ENCODE peak calls at places on chromosomes 16 and 17, in ten cellular contexts. One of them, this sample, is unnamed.

GRCh38 chr17:81512984-81513668 is 527 bp upstream of the ACTG1 start:
- DNase-seq in ascending aorta: peak
- DNase-seq in gastrocnemius medialis: peak
- DNase-seq in progenitor cell of endocrine pancreas: peak
- DNase-seq in WTC11: peak
- DNase-seq in psoas muscle: peak
- DNase-seq in PC-9: peak
- DNase-seq in B cell: peak
- DNase-seq in uterus: peak
- DNase-seq in keratinocyte: no peak
- DNase-seq in this sample: peak

GRCh38 chr16:54459509-54460235 is 173.1 kb upstream of the IRX3 start:
- DNase-seq in ascending aorta: no peak
- DNase-seq in gastrocnemius medialis: no peak
- DNase-seq in progenitor cell of endocrine pancreas: no peak
- DNase-seq in WTC11: no peak
- DNase-seq in psoas muscle: no peak
- DNase-seq in PC-9: no peak
- DNase-seq in B cell: no peak
- DNase-seq in uterus: no peak
- DNase-seq in keratinocyte: no peak
- DNase-seq in this sample: no peak

GRCh38 chr17:34241062-34241461 is 14.0 kb upstream of the CCL2 start:
- DNase-seq in ascending aorta: no peak
- DNase-seq in gastrocnemius medialis: peak
- DNase-seq in progenitor cell of endocrine pancreas: no peak
- DNase-seq in WTC11: no peak
- DNase-seq in psoas muscle: peak
- DNase-seq in PC-9: no peak
- DNase-seq in B cell: no peak
- DNase-seq in uterus: no peak
- DNase-seq in keratinocyte: no peak
- DNase-seq in this sample: no peak

GRCh38 chr16:30090607-30091332 is 954 bp downstream of the TBX6 start:
- DNase-seq in ascending aorta: no peak
- DNase-seq in gastrocnemius medialis: no peak
- DNase-seq in progenitor cell of endocrine pancreas: no peak
- DNase-seq in WTC11: no peak
- DNase-seq in psoas muscle: no peak
- DNase-seq in PC-9: no peak
- DNase-seq in B cell: no peak
- DNase-seq in uterus: no peak
- DNase-seq in keratinocyte: no peak
- DNase-seq in this sample: no peak

GRCh38 chr16:67939507-67940435 is 3.1 kb upstream of the PSMB10 start:
- DNase-seq in ascending aorta: no peak
- DNase-seq in gastrocnemius medialis: peak
- DNase-seq in progenitor cell of endocrine pancreas: no peak
- DNase-seq in WTC11: no peak
- DNase-seq in psoas muscle: peak
- DNase-seq in PC-9: no peak
- DNase-seq in B cell: no peak
- DNase-seq in uterus: no peak
- DNase-seq in keratinocyte: no peak
- DNase-seq in this sample: peak

GRCh38 chr17:71084219-71084618 is 914.9 kb downstream of the KCNJ2 start:
- DNase-seq in ascending aorta: no peak
- DNase-seq in gastrocnemius medialis: no peak
- DNase-seq in progenitor cell of endocrine pancreas: no peak
- DNase-seq in WTC11: peak
- DNase-seq in psoas muscle: no peak
- DNase-seq in PC-9: no peak
- DNase-seq in B cell: no peak
- DNase-seq in uterus: no peak
- DNase-seq in keratinocyte: no peak
- DNase-seq in this sample: peak

GRCh38 chr16:17109413-17109812 is 361.3 kb downstream of the XYLT1 start:
- DNase-seq in ascending aorta: peak
- DNase-seq in gastrocnemius medialis: no peak
- DNase-seq in progenitor cell of endocrine pancreas: no peak
- DNase-seq in WTC11: no peak
- DNase-seq in psoas muscle: no peak
- DNase-seq in PC-9: no peak
- DNase-seq in B cell: no peak
- DNase-seq in uterus: no peak
- DNase-seq in keratinocyte: no peak
- DNase-seq in this sample: no peak

GRCh38 chr17:2853722-2854580 is 57.7 kb downstream of the RAP1GAP2 start:
- DNase-seq in ascending aorta: no peak
- DNase-seq in gastrocnemius medialis: no peak
- DNase-seq in progenitor cell of endocrine pancreas: peak
- DNase-seq in WTC11: peak
- DNase-seq in psoas muscle: no peak
- DNase-seq in PC-9: peak
- DNase-seq in B cell: no peak
- DNase-seq in uterus: no peak
- DNase-seq in keratinocyte: no peak
- DNase-seq in this sample: peak

GRCh38 chr17:80347948-80348351 is 67.0 kb upstream of the ENDOV start:
- DNase-seq in ascending aorta: no peak
- DNase-seq in gastrocnemius medialis: no peak
- DNase-seq in progenitor cell of endocrine pancreas: no peak
- DNase-seq in WTC11: no peak
- DNase-seq in psoas muscle: peak
- DNase-seq in PC-9: no peak
- DNase-seq in B cell: no peak
- DNase-seq in uterus: no peak
- DNase-seq in keratinocyte: no peak
- DNase-seq in this sample: no peak

GRCh38 chr17:7883781-7884386 is 4.7 kb upstream of the CHD3 start:
- DNase-seq in ascending aorta: no peak
- DNase-seq in gastrocnemius medialis: no peak
- DNase-seq in progenitor cell of endocrine pancreas: no peak
- DNase-seq in WTC11: no peak
- DNase-seq in psoas muscle: no peak
- DNase-seq in PC-9: no peak
- DNase-seq in B cell: no peak
- DNase-seq in uterus: no peak
- DNase-seq in keratinocyte: no peak
- DNase-seq in this sample: peak

GRCh38 chr16:57562669-57563486 is 20.4 kb downstream of the ADGRG5 start:
- DNase-seq in ascending aorta: no peak
- DNase-seq in gastrocnemius medialis: no peak
- DNase-seq in progenitor cell of endocrine pancreas: no peak
- DNase-seq in WTC11: no peak
- DNase-seq in psoas muscle: no peak
- DNase-seq in PC-9: peak
- DNase-seq in B cell: no peak
- DNase-seq in uterus: no peak
- DNase-seq in keratinocyte: no peak
- DNase-seq in this sample: no peak

GRCh38 chr16:4371481-4372314 is at the start of gene VASN:
- DNase-seq in ascending aorta: peak
- DNase-seq in gastrocnemius medialis: peak
- DNase-seq in progenitor cell of endocrine pancreas: peak
- DNase-seq in WTC11: peak
- DNase-seq in psoas muscle: peak
- DNase-seq in PC-9: peak
- DNase-seq in B cell: peak
- DNase-seq in uterus: peak
- DNase-seq in keratinocyte: no peak
- DNase-seq in this sample: peak

GRCh38 chr16:4372578-4373355 is 1.1 kb downstream of the VASN start:
- DNase-seq in ascending aorta: peak
- DNase-seq in gastrocnemius medialis: no peak
- DNase-seq in progenitor cell of endocrine pancreas: no peak
- DNase-seq in WTC11: no peak
- DNase-seq in psoas muscle: no peak
- DNase-seq in PC-9: no peak
- DNase-seq in B cell: peak
- DNase-seq in uterus: peak
- DNase-seq in keratinocyte: no peak
- DNase-seq in this sample: no peak

GRCh38 chr16:4373909-4374742 is 2.5 kb downstream of the VASN start:
- DNase-seq in ascending aorta: peak
- DNase-seq in gastrocnemius medialis: peak
- DNase-seq in progenitor cell of endocrine pancreas: no peak
- DNase-seq in WTC11: peak
- DNase-seq in psoas muscle: peak
- DNase-seq in PC-9: peak
- DNase-seq in B cell: no peak
- DNase-seq in uterus: peak
- DNase-seq in keratinocyte: no peak
- DNase-seq in this sample: no peak

GRCh38 chr16:4372315-4372577 is 598 bp downstream of the VASN start:
- DNase-seq in ascending aorta: no peak
- DNase-seq in gastrocnemius medialis: no peak
- DNase-seq in progenitor cell of endocrine pancreas: no peak
- DNase-seq in WTC11: no peak
- DNase-seq in psoas muscle: no peak
- DNase-seq in PC-9: no peak
- DNase-seq in B cell: no peak
- DNase-seq in uterus: no peak
- DNase-seq in keratinocyte: no peak
- DNase-seq in this sample: no peak

DNA sequence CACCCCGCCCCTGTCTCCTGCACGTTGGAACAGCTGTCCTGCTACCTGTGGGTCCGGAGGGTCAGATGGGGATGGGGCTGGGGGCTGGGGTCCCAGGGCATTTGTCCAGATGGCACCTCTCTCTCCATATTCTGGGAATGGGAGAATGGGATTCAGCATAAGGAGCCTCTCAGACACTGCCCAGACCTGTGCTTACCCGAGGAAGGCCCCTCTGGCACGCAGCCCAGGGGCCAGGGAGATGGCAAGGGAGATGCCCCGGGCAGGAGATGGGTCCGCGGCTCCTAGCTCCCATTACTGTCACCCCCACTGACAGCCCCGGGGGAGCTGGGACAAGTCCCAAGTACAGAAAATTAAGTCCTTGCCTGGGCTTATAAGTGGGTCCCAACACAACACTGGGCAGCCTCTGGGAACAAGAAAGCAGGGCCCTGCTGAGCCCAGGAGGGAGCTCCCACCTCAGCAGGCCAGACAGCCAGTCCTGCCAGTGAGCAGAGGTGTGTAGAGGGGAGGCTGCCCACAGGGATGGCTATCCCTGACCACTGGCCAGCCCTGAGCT is 1.8 kb downstream of the VASN start:
- DNase-seq in ascending aorta: peak
- DNase-seq in gastrocnemius medialis: no peak
- DNase-seq in progenitor cell of endocrine pancreas: no peak
- DNase-seq in WTC11: no peak
- DNase-seq in psoas muscle: no peak
- DNase-seq in PC-9: no peak
- DNase-seq in B cell: no peak
- DNase-seq in uterus: no peak
- DNase-seq in keratinocyte: no peak
- DNase-seq in this sample: no peak
- TF ChIP-seq CTCF in ascending aorta: no peak
- TF ChIP-seq CTCF in gastrocnemius medialis: no peak
- TF ChIP-seq CTCF in progenitor cell of endocrine pancreas: no peak
- TF ChIP-seq CTCF in WTC11: no peak
- TF ChIP-seq CTCF in psoas muscle: no peak
- TF ChIP-seq CTCF in PC-9: no peak
- TF ChIP-seq CTCF in B cell: no peak
- TF ChIP-seq CTCF in uterus: no peak
- TF ChIP-seq CTCF in keratinocyte: no peak
- TF ChIP-seq CTCF in this sample: no peak

DNA sequence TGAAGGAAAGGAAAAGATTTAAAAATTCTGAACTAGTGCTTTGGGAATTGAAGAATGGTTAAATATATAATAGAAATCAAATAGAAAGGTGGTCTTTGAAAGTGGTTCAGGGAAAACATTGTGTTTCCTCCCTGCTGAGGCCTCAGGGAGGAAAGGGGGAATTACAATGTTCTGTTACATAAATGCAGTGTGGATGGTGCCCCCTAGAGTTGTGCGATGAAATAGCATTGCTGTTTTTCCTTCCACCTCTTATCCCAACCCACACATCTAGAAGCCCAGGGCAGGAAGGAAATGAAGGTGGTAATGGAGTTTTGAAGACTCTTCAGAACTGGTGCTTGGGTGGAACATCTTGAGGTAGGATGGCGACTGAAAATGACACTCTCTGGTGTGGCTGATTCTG is 6.4 kb upstream of the TOX3 start:
- DNase-seq in ascending aorta: no peak
- DNase-seq in gastrocnemius medialis: no peak
- DNase-seq in progenitor cell of endocrine pancreas: no peak
- DNase-seq in WTC11: peak
- DNase-seq in psoas muscle: no peak
- DNase-seq in PC-9: no peak
- DNase-seq in B cell: no peak
- DNase-seq in uterus: no peak
- DNase-seq in keratinocyte: no peak
- DNase-seq in this sample: no peak
- TF ChIP-seq CTCF in ascending aorta: no peak
- TF ChIP-seq CTCF in gastrocnemius medialis: no peak
- TF ChIP-seq CTCF in progenitor cell of endocrine pancreas: peak
- TF ChIP-seq CTCF in WTC11: peak
- TF ChIP-seq CTCF in psoas muscle: no peak
- TF ChIP-seq CTCF in PC-9: peak
- TF ChIP-seq CTCF in B cell: no peak
- TF ChIP-seq CTCF in uterus: no peak
- TF ChIP-seq CTCF in keratinocyte: peak
- TF ChIP-seq CTCF in this sample: no peak

GRCh38 chr16:69848635-69849545 is 86.8 kb downstream of the WWP2 start:
- DNase-seq in ascending aorta: peak
- DNase-seq in gastrocnemius medialis: peak
- DNase-seq in progenitor cell of endocrine pancreas: no peak
- DNase-seq in WTC11: no peak
- DNase-seq in psoas muscle: peak
- DNase-seq in PC-9: no peak
- DNase-seq in B cell: no peak
- DNase-seq in uterus: peak
- DNase-seq in keratinocyte: no peak
- DNase-seq in this sample: no peak
- TF ChIP-seq CTCF in ascending aorta: no peak
- TF ChIP-seq CTCF in gastrocnemius medialis: no peak
- TF ChIP-seq CTCF in progenitor cell of endocrine pancreas: no peak
- TF ChIP-seq CTCF in WTC11: no peak
- TF ChIP-seq CTCF in psoas muscle: no peak
- TF ChIP-seq CTCF in PC-9: no peak
- TF ChIP-seq CTCF in B cell: no peak
- TF ChIP-seq CTCF in uterus: no peak
- TF ChIP-seq CTCF in keratinocyte: no peak
- TF ChIP-seq CTCF in this sample: no peak

GRCh38 chr16:2009791-2010510 is at the start of gene ZNF598:
- DNase-seq in ascending aorta: peak
- DNase-seq in gastrocnemius medialis: peak
- DNase-seq in progenitor cell of endocrine pancreas: peak
- DNase-seq in WTC11: peak
- DNase-seq in psoas muscle: peak
- DNase-seq in PC-9: peak
- DNase-seq in B cell: peak
- DNase-seq in uterus: peak
- DNase-seq in keratinocyte: no peak
- DNase-seq in this sample: peak
- TF ChIP-seq CTCF in ascending aorta: no peak
- TF ChIP-seq CTCF in gastrocnemius medialis: no peak
- TF ChIP-seq CTCF in progenitor cell of endocrine pancreas: no peak
- TF ChIP-seq CTCF in WTC11: no peak
- TF ChIP-seq CTCF in psoas muscle: peak
- TF ChIP-seq CTCF in PC-9: no peak
- TF ChIP-seq CTCF in B cell: no peak
- TF ChIP-seq CTCF in uterus: peak
- TF ChIP-seq CTCF in keratinocyte: no peak
- TF ChIP-seq CTCF in this sample: no peak